ENCODE peak calls at places on chromosomes 5 and 9, in five cellular contexts. One of them, this sample, is unnamed.

GRCh38 chr5:178624626-178625546 is 2.0 kb downstream of the CLK4 start:
- DNase-seq in left lung: no peak
- DNase-seq in psoas muscle: no peak
- DNase-seq in CD8-positive, alpha-beta T cell: no peak
- DNase-seq in A673: peak; percentile 54
- DNase-seq in this sample: no peak

GRCh38 chr9:117775576-117775975 is 71.4 kb downstream of the TLR4 start:
- DNase-seq in left lung: no peak
- DNase-seq in psoas muscle: no peak
- DNase-seq in CD8-positive, alpha-beta T cell: no peak
- DNase-seq in A673: no peak
- DNase-seq in this sample: no peak

GRCh38 chr9:92064711-92065110 is 50.5 kb downstream of the SPTLC1 start:
- DNase-seq in left lung: no peak
- DNase-seq in psoas muscle: no peak
- DNase-seq in CD8-positive, alpha-beta T cell: no peak
- DNase-seq in A673: peak; percentile 6
- DNase-seq in this sample: no peak

GRCh38 chr9:128684325-128685021 is 4.5 kb upstream of the SET start:
- DNase-seq in left lung: peak; percentile 92
- DNase-seq in psoas muscle: peak; percentile 47
- DNase-seq in CD8-positive, alpha-beta T cell: peak; percentile 73
- DNase-seq in A673: peak; percentile 79
- DNase-seq in this sample: peak; percentile 88

GRCh38 chr5:4335078-4335477 is 739.4 kb downstream of the IRX1 start:
- DNase-seq in left lung: no peak
- DNase-seq in psoas muscle: no peak
- DNase-seq in CD8-positive, alpha-beta T cell: no peak
- DNase-seq in A673: no peak
- DNase-seq in this sample: no peak

GRCh38 chr5:132272341-132273210 is 15.1 kb downstream of the PDLIM4 start:
- DNase-seq in left lung: no peak
- DNase-seq in psoas muscle: peak; percentile 70
- DNase-seq in CD8-positive, alpha-beta T cell: peak; percentile 59
- DNase-seq in A673: peak; percentile 83
- DNase-seq in this sample: no peak

GRCh38 chr9:96453625-96454024 is 3.7 kb downstream of the HABP4 start:
- DNase-seq in left lung: no peak
- DNase-seq in psoas muscle: no peak
- DNase-seq in CD8-positive, alpha-beta T cell: no peak
- DNase-seq in A673: peak; percentile 38
- DNase-seq in this sample: no peak

GRCh38 chr5:74641014-74641777 is 668 bp upstream of the ENC1 start:
- DNase-seq in left lung: peak; percentile 89
- DNase-seq in psoas muscle: peak; percentile 77
- DNase-seq in CD8-positive, alpha-beta T cell: no peak
- DNase-seq in A673: peak; percentile 81
- DNase-seq in this sample: peak; percentile 88

GRCh38 chr5:154618696-154619095 is 136.5 kb upstream of the LARP1 start:
- DNase-seq in left lung: no peak
- DNase-seq in psoas muscle: no peak
- DNase-seq in CD8-positive, alpha-beta T cell: no peak
- DNase-seq in A673: no peak
- DNase-seq in this sample: no peak

GRCh38 chr9:71909887-71910601 is 949 bp downstream of the ABHD17B start:
- DNase-seq in left lung: peak; percentile 68
- DNase-seq in psoas muscle: peak; percentile 66
- DNase-seq in CD8-positive, alpha-beta T cell: peak; percentile 25
- DNase-seq in A673: peak; percentile 58
- DNase-seq in this sample: peak; percentile 81

GRCh38 chr5:143405063-143405746 is 1.7 kb upstream of the NR3C1 start:
- DNase-seq in left lung: peak; percentile 86
- DNase-seq in psoas muscle: peak; percentile 89
- DNase-seq in CD8-positive, alpha-beta T cell: peak; percentile 94
- DNase-seq in A673: peak; percentile 91
- DNase-seq in this sample: peak; percentile 97

GRCh38 chr5:111776903-111777302 is 19.9 kb upstream of the NREP start:
- DNase-seq in left lung: no peak
- DNase-seq in psoas muscle: no peak
- DNase-seq in CD8-positive, alpha-beta T cell: no peak
- DNase-seq in A673: no peak
- DNase-seq in this sample: no peak

GRCh38 chr5:176803943-176804498 is 6.3 kb upstream of the UNC5A start:
- DNase-seq in left lung: no peak
- DNase-seq in psoas muscle: no peak
- DNase-seq in CD8-positive, alpha-beta T cell: no peak
- DNase-seq in A673: no peak
- DNase-seq in this sample: no peak

GRCh38 chr5:67166886-67167285 is 29.7 kb downstream of the CD180 start:
- DNase-seq in left lung: no peak
- DNase-seq in psoas muscle: no peak
- DNase-seq in CD8-positive, alpha-beta T cell: no peak
- DNase-seq in A673: no peak
- DNase-seq in this sample: no peak

GRCh38 chr5:138611295-138612220 is 36.4 kb upstream of the HSPA9 start:
- DNase-seq in left lung: no peak
- DNase-seq in psoas muscle: no peak
- DNase-seq in CD8-positive, alpha-beta T cell: no peak
- DNase-seq in A673: peak; percentile 49
- DNase-seq in this sample: peak; percentile 53

GRCh38 chr5:148372331-148372730 is 11.4 kb upstream of the FBXO38 start:
- DNase-seq in left lung: no peak
- DNase-seq in psoas muscle: no peak
- DNase-seq in CD8-positive, alpha-beta T cell: no peak
- DNase-seq in A673: no peak
- DNase-seq in this sample: no peak

GRCh38 chr9:17509698-17510097 is 69.2 kb upstream of the SH3GL2 start:
- DNase-seq in left lung: no peak
- DNase-seq in psoas muscle: no peak
- DNase-seq in CD8-positive, alpha-beta T cell: no peak
- DNase-seq in A673: no peak
- DNase-seq in this sample: no peak

GRCh38 chr9:81690251-81690851 is 1.0 kb upstream of the TLE1 start:
- DNase-seq in left lung: peak; percentile 56
- DNase-seq in psoas muscle: peak; percentile 30
- DNase-seq in CD8-positive, alpha-beta T cell: no peak
- DNase-seq in A673: no peak
- DNase-seq in this sample: peak; percentile 81

GRCh38 chr5:178314066-178314660 is 81.6 kb upstream of the PHYKPL start:
- DNase-seq in left lung: no peak
- DNase-seq in psoas muscle: no peak
- DNase-seq in CD8-positive, alpha-beta T cell: no peak
- DNase-seq in A673: no peak
- DNase-seq in this sample: no peak

GRCh38 chr9:91302831-91303230 is 58.9 kb downstream of the AUH start:
- DNase-seq in left lung: no peak
- DNase-seq in psoas muscle: no peak
- DNase-seq in CD8-positive, alpha-beta T cell: no peak
- DNase-seq in A673: peak; percentile 17
- DNase-seq in this sample: no peak

GRCh38 chr9:7058539-7058938 is 300.8 kb downstream of the KDM4C start:
- DNase-seq in left lung: no peak
- DNase-seq in psoas muscle: no peak
- DNase-seq in CD8-positive, alpha-beta T cell: no peak
- DNase-seq in A673: no peak
- DNase-seq in this sample: no peak

GRCh38 chr5:156000115-156000514 is 326.8 kb upstream of the SGCD start:
- DNase-seq in left lung: no peak
- DNase-seq in psoas muscle: no peak
- DNase-seq in CD8-positive, alpha-beta T cell: no peak
- DNase-seq in A673: no peak
- DNase-seq in this sample: no peak

GRCh38 chr5:93899026-93899600 is 157.7 kb upstream of the POU5F2 start:
- DNase-seq in left lung: no peak
- DNase-seq in psoas muscle: no peak
- DNase-seq in CD8-positive, alpha-beta T cell: no peak
- DNase-seq in A673: peak; percentile 21
- DNase-seq in this sample: no peak

GRCh38 chr5:16568875-16569580 is 47.8 kb downstream of the RETREG1 start:
- DNase-seq in left lung: no peak
- DNase-seq in psoas muscle: no peak
- DNase-seq in CD8-positive, alpha-beta T cell: no peak
- DNase-seq in A673: peak; percentile 94
- DNase-seq in this sample: no peak

GRCh38 chr9:8627944-8628679 is 828.5 kb upstream of the DMAC1 start:
- DNase-seq in left lung: no peak
- DNase-seq in psoas muscle: no peak
- DNase-seq in CD8-positive, alpha-beta T cell: no peak
- DNase-seq in A673: no peak
- DNase-seq in this sample: no peak
- H3K9me3 ChIP-seq in left lung: no peaks in the 10 kb centered on the region
- H3K9me3 ChIP-seq in psoas muscle: no peaks in the 10 kb centered on the region
- H3K9me3 ChIP-seq in CD8-positive, alpha-beta T cell: no peaks in the 10 kb centered on the region
- H3K9me3 ChIP-seq in A673: no peaks in the 10 kb centered on the region
- H3K9me3 ChIP-seq in this sample: no peaks in the 10 kb centered on the region

GRCh38 chr9:134829356-134829937 is 51.2 kb upstream of the FCN2 start:
- DNase-seq in left lung: no peak
- DNase-seq in psoas muscle: no peak
- DNase-seq in CD8-positive, alpha-beta T cell: no peak
- DNase-seq in A673: no peak
- DNase-seq in this sample: no peak

GRCh38 chr9:134826336-134827246 is 54.0 kb upstream of the FCN2 start:
- DNase-seq in left lung: no peak
- DNase-seq in psoas muscle: no peak
- DNase-seq in CD8-positive, alpha-beta T cell: no peak
- DNase-seq in A673: no peak
- DNase-seq in this sample: no peak

GRCh38 chr9:134827993-134828392 is 52.6 kb upstream of the FCN2 start:
- DNase-seq in left lung: no peak
- DNase-seq in psoas muscle: no peak
- DNase-seq in CD8-positive, alpha-beta T cell: no peak
- DNase-seq in A673: no peak
- DNase-seq in this sample: no peak

GRCh38 chr9:134828892-134829291 is 51.7 kb upstream of the FCN2 start:
- DNase-seq in left lung: no peak
- DNase-seq in psoas muscle: no peak
- DNase-seq in CD8-positive, alpha-beta T cell: no peak
- DNase-seq in A673: no peak
- DNase-seq in this sample: no peak

GRCh38 chr9:134827559-134827958 is 53.1 kb upstream of the FCN2 start:
- DNase-seq in left lung: no peak
- DNase-seq in psoas muscle: no peak
- DNase-seq in CD8-positive, alpha-beta T cell: no peak
- DNase-seq in A673: no peak
- DNase-seq in this sample: no peak
- H3K27ac ChIP-seq in left lung: no peak overlapping the region
- H3K27ac ChIP-seq in psoas muscle: no peak overlapping the region
- H3K27ac ChIP-seq in CD8-positive, alpha-beta T cell: no peak overlapping the region
- H3K27ac ChIP-seq in A673: no peak overlapping the region
- H3K27ac ChIP-seq in this sample: no peak overlapping the region

GRCh38 chr5:180251141-180251540 is 40.7 kb downstream of the MAPK9 start:
- DNase-seq in left lung: no peak
- DNase-seq in psoas muscle: no peak
- DNase-seq in CD8-positive, alpha-beta T cell: no peak
- DNase-seq in A673: no peak
- DNase-seq in this sample: no peak
- H3K9me3 ChIP-seq in left lung: peaks cover 9% of the 10 kb centered on the region
- H3K9me3 ChIP-seq in psoas muscle: peaks cover 67% of the 10 kb centered on the region
- H3K9me3 ChIP-seq in CD8-positive, alpha-beta T cell: peaks cover 48% of the 10 kb centered on the region
- H3K9me3 ChIP-seq in A673: peaks cover 25% of the 10 kb centered on the region
- H3K9me3 ChIP-seq in this sample: peaks cover 54% of the 10 kb centered on the region

GRCh38 chr9:94799578-94800264 is 73.2 kb downstream of the AOPEP start:
- DNase-seq in left lung: no peak
- DNase-seq in psoas muscle: no peak
- DNase-seq in CD8-positive, alpha-beta T cell: no peak
- DNase-seq in A673: peak; percentile 18
- DNase-seq in this sample: no peak

GRCh38 chr9:94801242-94801641 is 74.7 kb downstream of the AOPEP start:
- DNase-seq in left lung: no peak
- DNase-seq in psoas muscle: no peak
- DNase-seq in CD8-positive, alpha-beta T cell: no peak
- DNase-seq in A673: no peak
- DNase-seq in this sample: no peak

GRCh38 chr9:94798668-94799067 is 72.2 kb downstream of the AOPEP start:
- DNase-seq in left lung: no peak
- DNase-seq in psoas muscle: no peak
- DNase-seq in CD8-positive, alpha-beta T cell: no peak
- DNase-seq in A673: no peak
- DNase-seq in this sample: no peak

GRCh38 chr9:94801685-94802084 is 75.2 kb downstream of the AOPEP start:
- DNase-seq in left lung: no peak
- DNase-seq in psoas muscle: no peak
- DNase-seq in CD8-positive, alpha-beta T cell: no peak
- DNase-seq in A673: no peak
- DNase-seq in this sample: no peak

GRCh38 chr9:94800424-94801117 is 74.1 kb downstream of the AOPEP start:
- DNase-seq in left lung: no peak
- DNase-seq in psoas muscle: no peak
- DNase-seq in CD8-positive, alpha-beta T cell: no peak
- DNase-seq in A673: no peak
- DNase-seq in this sample: no peak
- H3K27ac ChIP-seq in left lung: peak overlapping the region; percentile 64
- H3K27ac ChIP-seq in psoas muscle: peak overlapping the region; percentile 64
- H3K27ac ChIP-seq in CD8-positive, alpha-beta T cell: no peak overlapping the region
- H3K27ac ChIP-seq in A673: no peak overlapping the region
- H3K27ac ChIP-seq in this sample: peak overlapping the region; percentile 92

GRCh38 chr9:94277885-94278536 is 18.9 kb downstream of the ZNF169 start:
- DNase-seq in left lung: no peak
- DNase-seq in psoas muscle: no peak
- DNase-seq in CD8-positive, alpha-beta T cell: no peak
- DNase-seq in A673: no peak
- DNase-seq in this sample: no peak

GRCh38 chr9:94280409-94280989 is 21.4 kb downstream of the ZNF169 start:
- DNase-seq in left lung: no peak
- DNase-seq in psoas muscle: no peak
- DNase-seq in CD8-positive, alpha-beta T cell: no peak
- DNase-seq in A673: no peak
- DNase-seq in this sample: no peak

GRCh38 chr9:94286056-94286455 is 27.0 kb downstream of the ZNF169 start:
- DNase-seq in left lung: no peak
- DNase-seq in psoas muscle: no peak
- DNase-seq in CD8-positive, alpha-beta T cell: no peak
- DNase-seq in A673: no peak
- DNase-seq in this sample: no peak

GRCh38 chr9:94281101-94281500 is 22.0 kb downstream of the ZNF169 start:
- DNase-seq in left lung: no peak
- DNase-seq in psoas muscle: no peak
- DNase-seq in CD8-positive, alpha-beta T cell: no peak
- DNase-seq in A673: no peak
- DNase-seq in this sample: no peak
- H3K9me3 ChIP-seq in left lung: no peaks in the 10 kb centered on the region
- H3K9me3 ChIP-seq in psoas muscle: no peaks in the 10 kb centered on the region
- H3K9me3 ChIP-seq in CD8-positive, alpha-beta T cell: no peaks in the 10 kb centered on the region
- H3K9me3 ChIP-seq in A673: peaks cover 4% of the 10 kb centered on the region
- H3K9me3 ChIP-seq in this sample: no peaks in the 10 kb centered on the region

GRCh38 chr9:35686222-35687203 is 3.2 kb downstream of the TPM2 start:
- DNase-seq in left lung: no peak
- DNase-seq in psoas muscle: no peak
- DNase-seq in CD8-positive, alpha-beta T cell: no peak
- DNase-seq in A673: no peak
- DNase-seq in this sample: no peak
- H3K27ac ChIP-seq in left lung: no peak overlapping the region
- H3K27ac ChIP-seq in psoas muscle: peak overlapping the region; percentile 100
- H3K27ac ChIP-seq in CD8-positive, alpha-beta T cell: no peak overlapping the region
- H3K27ac ChIP-seq in A673: no peak overlapping the region
- H3K27ac ChIP-seq in this sample: no peak overlapping the region